ENCODE peak calls at places on chromosomes 3 and 15, in five cellular contexts. One of them, this sample, is unnamed.

GRCh38 chr3:69433938-69434263 is 48.0 kb upstream of the FRMD4B start:
- DNase-seq in type B pancreatic cell: no peak
- DNase-seq in AG09309: no peak
- DNase-seq in uterus: no peak
- DNase-seq in GM13976: no peak
- DNase-seq in this sample: no peak

GRCh38 chr3:74066456-74066855 is 441.7 kb upstream of the PDZRN3 start:
- DNase-seq in GM13976: no peak
- DNase-seq in uterus: no peak
- DNase-seq in AG09309: no peak
- DNase-seq in type B pancreatic cell: no peak
- DNase-seq in this sample: no peak

GRCh38 chr3:40534283-40534682 is 9.5 kb downstream of the ZNF621 start:
- DNase-seq in AG09309: no peak
- DNase-seq in GM13976: no peak
- DNase-seq in uterus: no peak
- DNase-seq in type B pancreatic cell: no peak
- DNase-seq in this sample: no peak

GRCh38 chr3:48294611-48295263 is 38.7 kb downstream of the SPINK8 start:
- DNase-seq in GM13976: no peak
- DNase-seq in AG09309: no peak
- DNase-seq in type B pancreatic cell: no peak
- DNase-seq in uterus: no peak
- DNase-seq in this sample: no peak

GRCh38 chr15:66682865-66683264 is 19.2 kb upstream of the SMAD6 start:
- DNase-seq in type B pancreatic cell: no peak
- DNase-seq in GM13976: no peak
- DNase-seq in uterus: no peak
- DNase-seq in AG09309: no peak
- DNase-seq in this sample: no peak

GRCh38 chr3:187966636-187967035 is 187.3 kb upstream of the LPP start:
- DNase-seq in type B pancreatic cell: no peak
- DNase-seq in uterus: no peak
- DNase-seq in AG09309: no peak
- DNase-seq in GM13976: no peak
- DNase-seq in this sample: no peak

GRCh38 chr15:54014067-54014466 is 35.8 kb downstream of the UNC13C start:
- DNase-seq in type B pancreatic cell: no peak
- DNase-seq in GM13976: no peak
- DNase-seq in AG09309: no peak
- DNase-seq in uterus: no peak
- DNase-seq in this sample: no peak

GRCh38 chr3:157176108-157176507 is 16.2 kb upstream of the CCNL1 start:
- DNase-seq in type B pancreatic cell: no peak
- DNase-seq in GM13976: no peak
- DNase-seq in uterus: no peak
- DNase-seq in AG09309: no peak
- DNase-seq in this sample: no peak

GRCh38 chr3:64199933-64200332 is 25.3 kb downstream of the PRICKLE2 start:
- DNase-seq in GM13976: no peak
- DNase-seq in type B pancreatic cell: no peak
- DNase-seq in uterus: no peak
- DNase-seq in AG09309: no peak
- DNase-seq in this sample: no peak

GRCh38 chr3:2166552-2166951 is 67.9 kb downstream of the CNTN4 start:
- DNase-seq in type B pancreatic cell: no peak
- DNase-seq in GM13976: no peak
- DNase-seq in AG09309: no peak
- DNase-seq in uterus: no peak
- DNase-seq in this sample: no peak
- TF ChIP-seq CTCF in type B pancreatic cell: peak; percentile 51
- TF ChIP-seq CTCF in GM13976: no peak
- TF ChIP-seq CTCF in AG09309: no peak
- TF ChIP-seq CTCF in uterus: no peak
- TF ChIP-seq CTCF in this sample: no peak

GRCh38 chr3:173737167-173737808 is 339.7 kb downstream of the NLGN1 start:
- DNase-seq in uterus: no peak
- DNase-seq in type B pancreatic cell: no peak
- DNase-seq in AG09309: no peak
- DNase-seq in GM13976: no peak
- DNase-seq in this sample: no peak

GRCh38 chr3:173732237-173732636 is 334.7 kb downstream of the NLGN1 start:
- DNase-seq in type B pancreatic cell: no peak
- DNase-seq in uterus: no peak
- DNase-seq in AG09309: no peak
- DNase-seq in GM13976: no peak
- DNase-seq in this sample: no peak

GRCh38 chr3:173730391-173730790 is 332.8 kb downstream of the NLGN1 start:
- DNase-seq in type B pancreatic cell: no peak
- DNase-seq in GM13976: no peak
- DNase-seq in uterus: no peak
- DNase-seq in AG09309: no peak
- DNase-seq in this sample: no peak

DNA sequence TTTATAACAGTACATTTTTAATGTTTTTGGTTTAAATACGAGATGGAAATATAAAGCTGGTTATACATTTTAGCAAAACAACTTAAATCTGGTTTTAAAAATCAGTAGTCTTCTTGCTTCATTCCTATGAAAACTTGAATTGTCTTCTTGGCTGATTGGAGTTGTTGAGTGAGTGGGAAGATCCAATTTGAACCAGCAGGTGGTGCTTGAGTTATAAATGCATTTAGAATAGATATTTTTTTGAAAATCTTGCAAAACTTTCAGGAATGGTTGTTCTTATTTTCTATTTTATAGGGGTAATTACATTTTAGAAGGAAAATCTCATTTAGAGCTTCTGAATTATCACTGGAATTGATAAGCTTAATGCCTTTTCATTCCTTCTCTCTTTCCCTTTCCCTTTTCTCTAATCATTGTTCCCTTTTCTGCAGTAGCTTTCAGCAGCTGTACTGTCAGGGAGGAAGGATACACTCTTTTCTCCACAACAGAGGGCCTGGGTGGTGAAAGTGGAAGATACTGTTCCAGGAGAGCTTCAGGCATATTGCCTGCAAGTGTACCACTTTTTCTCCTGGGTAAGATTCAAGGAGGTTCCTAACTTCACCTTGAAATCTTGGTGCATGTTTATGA is 335.6 kb downstream of the NLGN1 start:
- DNase-seq in AG09309: no peak
- DNase-seq in GM13976: no peak
- DNase-seq in uterus: no peak
- DNase-seq in type B pancreatic cell: no peak
- DNase-seq in this sample: no peak
- TF ChIP-seq CTCF in AG09309: peak; percentile 53
- TF ChIP-seq CTCF in GM13976: no peak
- TF ChIP-seq CTCF in uterus: no peak
- TF ChIP-seq CTCF in type B pancreatic cell: peak; percentile 78
- TF ChIP-seq CTCF in this sample: no peak

DNA sequence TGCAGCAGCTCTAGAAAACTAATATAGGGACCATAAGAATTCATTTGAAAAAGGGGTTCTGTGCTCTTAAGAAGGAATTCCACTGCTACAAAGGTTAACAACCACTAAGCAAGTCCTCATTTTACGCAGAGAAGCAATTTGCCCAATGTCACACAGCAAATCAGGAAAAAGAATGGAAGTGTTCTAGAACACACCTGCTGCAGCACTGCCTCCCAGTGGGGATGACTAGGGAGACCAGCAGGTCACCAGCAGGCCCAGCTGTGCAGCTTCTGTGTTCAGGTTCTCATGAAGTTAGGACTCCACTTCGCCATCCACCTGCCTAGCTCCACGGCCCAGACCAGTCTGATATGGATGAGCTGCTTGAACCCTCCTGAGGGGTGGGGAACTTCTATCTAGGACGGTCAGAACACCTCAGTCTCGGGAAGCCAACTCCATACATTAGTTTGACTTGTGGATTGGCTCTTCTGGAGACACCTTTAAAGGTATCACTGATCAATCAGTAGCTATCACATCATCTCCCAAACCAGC is 18.6 kb downstream of the POMGNT2 start:
- DNase-seq in uterus: no peak
- DNase-seq in type B pancreatic cell: no peak
- DNase-seq in GM13976: no peak
- DNase-seq in AG09309: no peak
- DNase-seq in this sample: no peak
- TF ChIP-seq CTCF in uterus: peak; percentile 27
- TF ChIP-seq CTCF in type B pancreatic cell: no peak
- TF ChIP-seq CTCF in GM13976: no peak
- TF ChIP-seq CTCF in AG09309: peak; percentile 3
- TF ChIP-seq CTCF in this sample: no peak

GRCh38 chr3:139202226-139202958 is 141.4 kb upstream of the MRPS22 start:
- DNase-seq in GM13976: peak; percentile 29
- DNase-seq in AG09309: no peak
- DNase-seq in uterus: no peak
- DNase-seq in type B pancreatic cell: no peak
- DNase-seq in this sample: no peak
- TF ChIP-seq CTCF in GM13976: no peak
- TF ChIP-seq CTCF in AG09309: no peak
- TF ChIP-seq CTCF in uterus: no peak
- TF ChIP-seq CTCF in type B pancreatic cell: no peak
- TF ChIP-seq CTCF in this sample: no peak

GRCh38 chr3:115244350-115244749 is 97.3 kb upstream of the ZBTB20 start:
- DNase-seq in uterus: no peak
- DNase-seq in type B pancreatic cell: no peak
- DNase-seq in GM13976: no peak
- DNase-seq in AG09309: no peak
- DNase-seq in this sample: no peak

GRCh38 chr3:115245437-115245836 is 98.3 kb upstream of the ZBTB20 start:
- DNase-seq in uterus: no peak
- DNase-seq in GM13976: no peak
- DNase-seq in type B pancreatic cell: no peak
- DNase-seq in AG09309: peak; percentile 76
- DNase-seq in this sample: no peak

GRCh38 chr3:115236496-115236895 is 89.4 kb upstream of the ZBTB20 start:
- DNase-seq in uterus: no peak
- DNase-seq in type B pancreatic cell: no peak
- DNase-seq in GM13976: no peak
- DNase-seq in AG09309: no peak
- DNase-seq in this sample: no peak

GRCh38 chr3:115239717-115240116 is 92.6 kb upstream of the ZBTB20 start:
- DNase-seq in uterus: peak; percentile 62
- DNase-seq in type B pancreatic cell: no peak
- DNase-seq in GM13976: no peak
- DNase-seq in AG09309: peak; percentile 96
- DNase-seq in this sample: no peak
- TF ChIP-seq CTCF in uterus: no peak
- TF ChIP-seq CTCF in type B pancreatic cell: no peak
- TF ChIP-seq CTCF in GM13976: no peak
- TF ChIP-seq CTCF in AG09309: no peak
- TF ChIP-seq CTCF in this sample: no peak

DNA sequence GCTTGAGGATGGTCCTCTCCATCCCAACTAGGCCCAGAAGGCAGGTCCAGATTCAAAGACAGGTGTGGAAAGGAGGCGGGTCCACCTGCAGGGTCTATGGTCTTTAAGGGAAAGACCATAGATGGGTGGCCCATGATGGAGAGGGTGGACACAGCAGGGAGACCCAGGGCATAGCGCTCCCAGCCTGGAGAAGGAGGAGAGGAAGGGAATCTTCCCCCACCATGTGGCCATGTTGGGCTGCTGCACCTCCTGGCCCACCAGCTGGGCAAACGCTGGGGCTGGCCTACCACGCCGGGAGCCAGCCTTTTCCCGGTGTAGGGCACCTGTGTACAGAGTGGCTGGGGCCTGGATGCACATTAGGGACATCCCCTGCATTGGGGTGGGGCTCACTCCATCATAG is 265.2 kb upstream of the TLE3 start:
- DNase-seq in uterus: no peak
- DNase-seq in AG09309: no peak
- DNase-seq in GM13976: peak; percentile 54
- DNase-seq in type B pancreatic cell: peak; percentile 67
- DNase-seq in this sample: no peak
- TF ChIP-seq CTCF in uterus: peak; percentile 58
- TF ChIP-seq CTCF in AG09309: peak; percentile 82
- TF ChIP-seq CTCF in GM13976: peak; percentile 65
- TF ChIP-seq CTCF in type B pancreatic cell: peak; percentile 81
- TF ChIP-seq CTCF in this sample: no peak

This sample was measured in natural killer cell.